ENCODE peak calls at places on chromosomes 1 and 21, in five cellular contexts. I is cardiac muscle cell, S is neural progenitor cell, M is hepatocyte, P is neuronal stem cell. Z is an unnamed sample.

GRCh38 chr1:159928491-159929050 is 3.3 kb upstream of the TAGLN2 start:
- DNase-seq in I (no peak), S (no peak), M (no peak), P (no peak), Z (no peak)

GRCh38 chr1:224162768-224163167 is 20.3 kb upstream of the DEGS1 start:
- DNase-seq in I (no peak), S (no peak), M (no peak), P (no peak), Z (no peak)

GRCh38 chr1:94801919-94802546 is 18.1 kb upstream of the SLC44A3 start:
- DNase-seq in I (peak; percentile 70), S (peak; percentile 63), M (peak; percentile 78), P (peak; percentile 24), Z (peak; percentile 65)

GRCh38 chr1:154745286-154745731 is 124.8 kb downstream of the KCNN3 start:
- DNase-seq in I (no peak), S (no peak), M (no peak), P (no peak), Z (no peak)

GRCh38 chr1:167854184-167854583 is 59.8 kb downstream of the ADCY10 start:
- DNase-seq in I (no peak), S (no peak), M (no peak), P (no peak), Z (no peak)

GRCh38 chr1:55530749-55531478 is 315.8 kb upstream of the USP24 start:
- DNase-seq in I (no peak), S (no peak), M (peak; percentile 25), P (no peak), Z (no peak)

GRCh38 chr1:97365026-97365425 is 555.8 kb downstream of the DPYD start:
- DNase-seq in I (no peak), S (no peak), M (no peak), P (no peak), Z (no peak)

GRCh38 chr1:53388963-53389362 is 61.1 kb upstream of the LRP8 start:
- DNase-seq in I (no peak), S (no peak), M (no peak), P (no peak), Z (no peak)

GRCh38 chr21:32253215-32253641 is 25.6 kb downstream of the MIS18A start:
- DNase-seq in I (peak; percentile 34), S (no peak), M (peak; percentile 19), P (no peak), Z (no peak)

GRCh38 chr1:210535796-210536195 is 207.1 kb downstream of the HHAT start:
- DNase-seq in I (no peak), S (peak; percentile 28), M (no peak), P (peak; percentile 9), Z (peak; percentile 29)

GRCh38 chr1:155253208-155253607 is 2.1 kb downstream of the ENTREP3 start:
- DNase-seq in I (no peak), S (no peak), M (no peak), P (no peak), Z (no peak)

GRCh38 chr1:6515771-6516170 is 24.3 kb upstream of the PLEKHG5 start:
- DNase-seq in I (peak; percentile 64), S (no peak), M (no peak), P (no peak), Z (peak; percentile 9)

GRCh38 chr1:158077366-158078256 is 84.2 kb downstream of the KIRREL1 start:
- DNase-seq in I (no peak), S (no peak), M (no peak), P (no peak), Z (no peak)

GRCh38 chr1:158078569-158079080 is 85.2 kb downstream of the KIRREL1 start:
- DNase-seq in I (no peak), S (no peak), M (no peak), P (no peak), Z (no peak)

GRCh38 chr1:158076461-158076860 is 83.0 kb downstream of the KIRREL1 start:
- DNase-seq in I (no peak), S (no peak), M (no peak), P (no peak), Z (no peak)

GRCh38 chr1:158071106-158071505 is 77.7 kb downstream of the KIRREL1 start:
- DNase-seq in I (no peak), S (peak; percentile 29), M (no peak), P (no peak), Z (no peak)

DNA sequence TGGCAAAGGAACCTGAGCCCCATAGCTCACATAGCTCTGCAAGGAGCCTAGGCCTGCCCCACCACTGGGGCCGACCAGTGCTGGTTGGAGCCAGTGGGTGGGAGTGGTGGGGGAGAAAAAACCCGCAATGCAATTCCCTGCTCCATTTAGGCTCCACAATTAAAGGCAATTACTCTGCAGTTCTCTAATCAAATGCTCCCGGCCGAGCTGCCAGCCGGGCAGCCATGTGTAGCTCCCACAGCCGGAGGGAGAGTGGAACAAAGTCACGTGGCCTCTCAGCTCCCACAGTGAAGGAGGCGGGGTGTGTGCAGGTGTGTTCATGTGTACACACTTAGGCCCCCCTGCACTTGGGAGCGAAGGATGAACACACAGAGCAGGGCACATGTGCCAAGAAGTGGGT is 81.6 kb downstream of the KIRREL1 start:
- DNase-seq in I (no peak), S (no peak), M (no peak), P (no peak), Z (no peak)
- H3K4me1 ChIP-seq in I (peaks cover 16% of the 10 kb centered on the region), S (peaks cover 75% of the 10 kb centered on the region), M (no peaks in the 10 kb centered on the region), P (peaks cover 14% of the 10 kb centered on the region), Z (no peaks in the 10 kb centered on the region)

GRCh38 chr21:28982637-28983036 is 10.0 kb downstream of the LTN1 start:
- DNase-seq in I (no peak), S (no peak), M (no peak), P (no peak), Z (no peak)
- H3K36me3 ChIP-seq in I (peaks cover 53% of the 10 kb centered on the region), S (peaks cover 11% of the 10 kb centered on the region), M (no peaks in the 10 kb centered on the region), P (peaks cover 8% of the 10 kb centered on the region), Z (peaks cover 53% of the 10 kb centered on the region)

GRCh38 chr1:10687142-10687715 is 109.2 kb downstream of the CASZ1 start:
- DNase-seq in I (no peak), S (no peak), M (no peak), P (no peak), Z (no peak)
- H3K4me1 ChIP-seq in I (peaks cover 73% of the 10 kb centered on the region), S (peaks cover 41% of the 10 kb centered on the region), M (peaks cover 50% of the 10 kb centered on the region), P (peaks cover 33% of the 10 kb centered on the region), Z (peaks cover 38% of the 10 kb centered on the region)

DNA sequence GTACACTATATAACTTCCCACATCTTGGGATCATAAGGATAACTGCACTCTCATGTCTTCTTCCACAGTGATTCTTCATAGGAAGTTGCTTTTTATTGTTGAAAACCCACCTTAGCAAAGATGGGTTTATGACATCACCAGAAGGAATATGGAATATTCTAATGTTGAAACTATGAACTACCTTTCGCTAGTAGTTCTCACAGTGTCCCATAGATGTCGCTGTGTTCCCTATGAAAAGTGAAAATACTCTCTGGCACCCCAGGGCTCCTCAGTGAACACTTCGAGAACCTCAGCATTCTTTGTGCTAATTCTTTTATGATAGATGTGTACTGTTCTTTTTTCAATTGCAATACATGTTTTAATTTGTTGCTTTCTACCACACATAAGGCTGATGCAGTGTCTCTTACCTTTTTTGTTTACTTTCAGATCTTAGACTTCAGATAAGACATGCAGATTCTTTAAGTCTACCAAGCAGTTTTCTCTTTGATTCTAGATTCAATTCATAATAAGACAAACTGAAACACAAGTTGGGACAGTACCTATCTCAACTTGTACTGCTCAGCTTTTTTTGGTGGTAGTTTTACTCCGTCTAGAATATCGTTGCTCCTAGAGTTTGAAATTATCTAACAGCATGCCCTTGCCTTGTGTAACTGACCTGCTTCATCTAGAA is 90.8 kb downstream of the GTF2B start:
- DNase-seq in I (no peak), S (peak; percentile 52), M (peak; percentile 45), P (no peak), Z (no peak)
- H3K36me3 ChIP-seq in I (peaks cover 30% of the 10 kb centered on the region), S (peaks cover 28% of the 10 kb centered on the region), M (peaks cover 5% of the 10 kb centered on the region), P (peaks cover 7% of the 10 kb centered on the region), Z (peaks cover 39% of the 10 kb centered on the region)

DNA sequence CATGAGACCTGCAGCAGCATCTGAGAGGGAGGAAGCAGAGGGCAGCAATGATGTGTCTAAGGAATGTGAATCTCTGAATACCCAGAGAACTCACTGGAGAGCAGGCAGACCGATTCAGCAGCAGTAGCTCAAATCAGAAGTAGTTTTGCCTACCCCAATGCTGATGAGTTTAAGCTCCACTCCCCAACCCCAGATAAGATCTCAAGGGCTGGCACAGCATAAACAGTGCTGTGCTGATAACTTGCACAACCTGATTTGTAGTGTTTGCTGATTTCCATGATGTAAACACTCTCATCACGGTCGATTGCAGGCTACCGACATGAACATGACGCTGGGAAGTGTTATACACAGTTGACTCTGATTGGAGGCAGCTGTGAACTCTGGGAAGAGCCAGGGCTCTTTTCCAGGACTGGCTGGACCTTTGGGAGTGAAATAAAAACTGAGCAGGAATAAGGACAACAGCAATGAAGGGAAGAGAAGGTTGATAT is 11.2 kb upstream of the HMGCS2 start:
- DNase-seq in I (no peak), S (no peak), M (peak; percentile 64), P (no peak), Z (peak; percentile 52)
- H3K4me1 ChIP-seq in I (no peaks in the 10 kb centered on the region), S (peaks cover 20% of the 10 kb centered on the region), M (peaks cover 50% of the 10 kb centered on the region), P (peaks cover 2% of the 10 kb centered on the region), Z (peaks cover 5% of the 10 kb centered on the region)

GRCh38 chr1:14973773-14974172 is 179.8 kb upstream of the TMEM51 start:
- DNase-seq in I (no peak), S (no peak), M (no peak), P (no peak), Z (no peak)
- H3K36me3 ChIP-seq in I (no peaks in the 10 kb centered on the region), S (no peaks in the 10 kb centered on the region), M (no peaks in the 10 kb centered on the region), P (no peaks in the 10 kb centered on the region), Z (no peaks in the 10 kb centered on the region)

DNA sequence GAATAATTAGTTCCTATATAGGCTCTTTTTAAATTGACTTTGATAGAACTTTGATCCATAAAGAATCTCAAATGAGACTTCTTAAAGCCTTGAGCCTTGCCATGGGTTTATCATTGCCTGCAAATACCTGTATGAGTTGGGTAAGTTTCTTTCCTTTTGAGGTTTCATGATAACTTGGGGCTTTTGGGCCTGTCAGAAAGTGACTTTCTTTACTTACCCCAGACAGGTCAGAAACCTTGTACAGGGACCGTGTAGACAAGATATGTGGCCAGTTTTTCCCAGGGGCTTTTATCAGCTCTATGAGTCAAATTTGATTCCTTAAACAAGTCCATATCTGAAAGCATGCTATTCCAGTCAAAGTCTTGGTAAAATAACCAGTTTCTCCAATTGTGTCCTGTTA is 17.3 kb downstream of the KCTD3 start:
- DNase-seq in I (no peak), S (no peak), M (no peak), P (no peak), Z (no peak)
- H3K4me1 ChIP-seq in I (no peaks in the 10 kb centered on the region), S (no peaks in the 10 kb centered on the region), M (no peaks in the 10 kb centered on the region), P (no peaks in the 10 kb centered on the region), Z (no peaks in the 10 kb centered on the region)

DNA sequence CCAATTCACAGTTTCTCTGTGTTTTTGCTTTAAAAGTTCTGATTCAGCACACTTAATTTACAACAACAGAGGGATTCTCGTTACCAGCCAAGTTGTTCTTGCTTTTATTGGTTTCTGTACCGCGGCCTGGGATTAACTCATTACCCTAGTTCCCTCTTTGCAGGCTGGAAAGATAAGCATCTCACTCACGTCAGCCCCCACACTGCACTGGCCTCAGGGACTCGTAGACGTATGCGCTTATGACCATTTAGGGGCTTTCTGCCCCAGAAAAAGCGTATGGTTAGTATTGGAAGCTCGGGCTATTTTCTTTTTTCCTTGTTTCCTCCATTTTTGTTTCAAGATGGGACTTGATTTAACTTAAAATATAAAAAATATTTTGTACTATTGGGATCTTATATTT is 76.0 kb downstream of the POFUT2 start:
- DNase-seq in I (no peak), S (no peak), M (no peak), P (no peak), Z (no peak)
- H3K36me3 ChIP-seq in I (no peaks in the 10 kb centered on the region), S (no peaks in the 10 kb centered on the region), M (no peaks in the 10 kb centered on the region), P (peaks cover 2% of the 10 kb centered on the region), Z (peaks cover 5% of the 10 kb centered on the region)

Z was measured in SJCRH30.